ENCODE peak calls at places on chromosomes 12 and 14, in seven cellular contexts. M is H9; A is anterior cingulate cortex; E is fibroblast of gingiva; I is CD8-positive, alpha-beta memory T cell; U is GM12891; O is stimulated activated CD4-positive, alpha-beta T cell treated with anti-CD3 and anti-CD28 coated beads, Interleukin-12 subunit alpha, Interleukin-12 subunit beta, amount 100 ng/mL, for 24 hours. N is an unnamed sample.

GRCh38 chr14:25150934-25151790 is 101.2 kb upstream of the STXBP6 start:
- DNase-seq in M (no peak), A (no peak), E (peak), I (no peak), U (no peak), O (no peak), N (peak)

GRCh38 chr14:61470261-61470953 is 149.0 kb downstream of the PRKCH start:
- DNase-seq in M (peak), A (no peak), E (peak), I (no peak), U (no peak), O (no peak), N (no peak)

GRCh38 chr12:57087689-57088441 is 1.0 kb upstream of the NAB2 start:
- DNase-seq in M (peak), A (no peak), E (peak), I (peak), U (peak), O (peak), N (peak)

GRCh38 chr12:48061943-48062719 is 43.7 kb downstream of the SENP1 start:
- DNase-seq in M (no peak), A (no peak), E (no peak), I (no peak), U (no peak), O (no peak), N (no peak)

GRCh38 chr12:97875064-97875463 is 412.5 kb downstream of the RMST start:
- DNase-seq in M (peak), A (no peak), E (no peak), I (no peak), U (no peak), O (no peak), N (no peak)

GRCh38 chr12:48972213-48973021 is 882 bp upstream of the WNT10B start:
- DNase-seq in M (peak), A (no peak), E (no peak), I (no peak), U (no peak), O (no peak), N (no peak)

GRCh38 chr14:97218713-97219355 is 421.7 kb downstream of the VRK1 start:
- DNase-seq in M (peak), A (no peak), E (no peak), I (peak), U (no peak), O (peak), N (peak)

GRCh38 chr12:25155031-25155576 is 39.9 kb downstream of the DNAI7 start:
- DNase-seq in M (no peak), A (no peak), E (peak), I (no peak), U (peak), O (no peak), N (peak)

GRCh38 chr14:104306450-104307040 is 168.2 kb downstream of the KIF26A start:
- DNase-seq in M (no peak), A (no peak), E (no peak), I (no peak), U (no peak), O (no peak), N (no peak)

N was measured in CD4-positive, alpha-beta memory T cell.